ENCODE peak calls at places on chromosomes 11 and 22, in nine cellular contexts. U, Q, B, I, X, Y, G, H and V are unnamed samples.

GRCh38 chr11:123694551-123694950 is 40.1 kb upstream of the SCN3B start:
- DNase-seq in U (no peak), Q (no peak), B (no peak), I (no peak), X (no peak), Y (no peak), G (no peak), H (no peak), V (no peak)

GRCh38 chr11:108914211-108914610 is 249.3 kb downstream of the DDX10 start:
- DNase-seq in U (no peak), Q (no peak), B (no peak), I (no peak), X (no peak), Y (no peak), G (no peak), H (no peak), V (no peak)

GRCh38 chr22:41780714-41781507 is 19.6 kb upstream of the CCDC134 start:
- DNase-seq in U (no peak), Q (peak), B (peak), I (peak), X (no peak), Y (no peak), G (no peak), H (peak), V (no peak)

GRCh38 chr11:101390539-101390938 is 193.3 kb downstream of the TRPC6 start:
- DNase-seq in U (no peak), Q (no peak), B (no peak), I (no peak), X (no peak), Y (no peak), G (no peak), H (no peak), V (no peak)

GRCh38 chr11:111419641-111420327 is 40.7 kb upstream of the POU2AF1 start:
- DNase-seq in U (no peak), Q (no peak), B (no peak), I (no peak), X (peak), Y (no peak), G (no peak), H (no peak), V (no peak)

GRCh38 chr22:19761022-19761499 is 483 bp downstream of the TBX1 start:
- DNase-seq in U (peak), Q (no peak), B (no peak), I (no peak), X (no peak), Y (no peak), G (no peak), H (no peak), V (no peak)

GRCh38 chr11:87454246-87454645 is 416.5 kb downstream of the TMEM135 start:
- DNase-seq in U (no peak), Q (no peak), B (no peak), I (no peak), X (no peak), Y (no peak), G (no peak), H (no peak), V (no peak)

GRCh38 chr11:33539659-33540249 is 160.9 kb downstream of the C11orf91 start:
- DNase-seq in U (no peak), Q (no peak), B (no peak), I (no peak), X (no peak), Y (no peak), G (no peak), H (no peak), V (no peak)

GRCh38 chr11:86183694-86184093 is 60.9 kb upstream of the EED start:
- DNase-seq in U (no peak), Q (no peak), B (no peak), I (no peak), X (no peak), Y (no peak), G (no peak), H (no peak), V (no peak)

GRCh38 chr11:120108785-120109168 is 29.1 kb downstream of the TRIM29 start:
- DNase-seq in U (no peak), Q (no peak), B (no peak), I (no peak), X (no peak), Y (no peak), G (no peak), H (peak), V (no peak)

GRCh38 chr11:66641834-66642233 is 3.3 kb downstream of the RBM4 start:
- DNase-seq in U (no peak), Q (no peak), B (no peak), I (no peak), X (peak), Y (no peak), G (no peak), H (no peak), V (no peak)

GRCh38 chr22:33389927-33390326 is 331.7 kb upstream of the SYN3 start:
- DNase-seq in U (no peak), Q (no peak), B (no peak), I (no peak), X (peak), Y (no peak), G (no peak), H (no peak), V (no peak)

GRCh38 chr11:107040447-107041444 is 22.5 kb upstream of the GUCY1A2 start:
- DNase-seq in U (no peak), Q (no peak), B (no peak), I (no peak), X (no peak), Y (no peak), G (no peak), H (no peak), V (no peak)

GRCh38 chr11:125372911-125373310 is 123.2 kb downstream of the FEZ1 start:
- DNase-seq in U (no peak), Q (no peak), B (no peak), I (no peak), X (no peak), Y (no peak), G (no peak), H (no peak), V (no peak)

GRCh38 chr11:32478277-32478731 is 43.0 kb upstream of the WT1 start:
- DNase-seq in U (no peak), Q (no peak), B (no peak), I (no peak), X (peak), Y (no peak), G (no peak), H (no peak), V (no peak)

GRCh38 chr11:65625628-65626342 is 10.2 kb downstream of the PCNX3 start:
- DNase-seq in U (peak), Q (peak), B (no peak), I (peak), X (no peak), Y (no peak), G (no peak), H (peak), V (peak)

GRCh38 chr11:88292156-88292844 is 45.2 kb downstream of the CTSC start:
- DNase-seq in U (no peak), Q (no peak), B (peak), I (no peak), X (peak), Y (peak), G (no peak), H (no peak), V (no peak)

GRCh38 chr11:13358871-13359270 is 81.3 kb downstream of the BMAL1 start:
- DNase-seq in U (no peak), Q (no peak), B (no peak), I (no peak), X (no peak), Y (no peak), G (no peak), H (no peak), V (no peak)

GRCh38 chr11:119371067-119371601 is 10.4 kb downstream of the USP2 start:
- DNase-seq in U (no peak), Q (no peak), B (no peak), I (no peak), X (no peak), Y (no peak), G (no peak), H (no peak), V (no peak)

GRCh38 chr11:8229299-8230177 is 34.1 kb downstream of the LMO1 start:
- DNase-seq in U (no peak), Q (no peak), B (no peak), I (no peak), X (peak), Y (no peak), G (no peak), H (no peak), V (no peak)

GRCh38 chr11:134654161-134654915 is 242.3 kb upstream of the B3GAT1 start:
- DNase-seq in U (peak), Q (peak), B (no peak), I (no peak), X (no peak), Y (no peak), G (no peak), H (no peak), V (no peak)

GRCh38 chr11:124442847-124443246 is 2.6 kb downstream of the OR8B8 start:
- DNase-seq in U (no peak), Q (no peak), B (no peak), I (no peak), X (no peak), Y (no peak), G (no peak), H (no peak), V (no peak)

GRCh38 chr22:28268176-28268575 is 349.1 kb upstream of the PITPNB start:
- DNase-seq in U (no peak), Q (no peak), B (no peak), I (no peak), X (no peak), Y (no peak), G (no peak), H (no peak), V (no peak)

GRCh38 chr11:28703371-28703770 is 595.2 kb downstream of the METTL15 start:
- DNase-seq in U (no peak), Q (no peak), B (no peak), I (no peak), X (no peak), Y (no peak), G (no peak), H (no peak), V (no peak)

GRCh38 chr11:125950696-125951645 is 5.1 kb downstream of the VSIG10L2 start:
- DNase-seq in U (no peak), Q (no peak), B (no peak), I (no peak), X (no peak), Y (no peak), G (no peak), H (peak), V (no peak)